ENCODE peak calls at places on chromosomes 5 and 9, in five cellular contexts. I, S, O, F and Z are unnamed samples. For H3K4me1, the result is how much of the 10 kb centered on the place peaks cover.

GRCh38 chr5:163306421-163306820 is 131.0 kb upstream of the CCNG1 start:
- DNase-seq in I (peak), S (no peak), O (peak), F (peak), Z (no peak)

GRCh38 chr5:119808024-119808423 is 178.7 kb downstream of the FAM170A start:
- DNase-seq in I (no peak), S (no peak), O (no peak), F (no peak), Z (no peak)

GRCh38 chr5:135214897-135215616 is 181.0 kb upstream of the PITX1 start:
- DNase-seq in I (no peak), S (peak), O (peak), F (no peak), Z (no peak)

GRCh38 chr5:153157156-153157555 is 333.3 kb upstream of the GRIA1 start:
- DNase-seq in I (no peak), S (no peak), O (no peak), F (peak), Z (peak)

GRCh38 chr9:5073701-5074100 is 88.6 kb downstream of the JAK2 start:
- DNase-seq in I (no peak), S (no peak), O (no peak), F (no peak), Z (no peak)

GRCh38 chr5:174446988-174447387 is 277.4 kb upstream of the MSX2 start:
- DNase-seq in I (no peak), S (no peak), O (no peak), F (no peak), Z (no peak)

GRCh38 chr5:150464554-150465012 is 15.0 kb upstream of the RPS14 start:
- DNase-seq in I (no peak), S (no peak), O (peak), F (peak), Z (no peak)

GRCh38 chr5:83554686-83555085 is 83.1 kb downstream of the VCAN start:
- DNase-seq in I (no peak), S (no peak), O (no peak), F (peak), Z (peak)

GRCh38 chr5:105413406-105413990 is 1850.9 kb upstream of the NUDT12 start:
- DNase-seq in I (no peak), S (no peak), O (no peak), F (no peak), Z (no peak)

GRCh38 chr9:137317021-137317978 is 15.2 kb upstream of the NRARP start:
- DNase-seq in I (no peak), S (no peak), O (no peak), F (no peak), Z (no peak)

GRCh38 chr5:167939686-167940085 is 351.8 kb upstream of the WWC1 start:
- DNase-seq in I (no peak), S (no peak), O (no peak), F (peak), Z (peak)

GRCh38 chr9:135480071-135480941 is 724 bp downstream of the PPP1R26 start:
- DNase-seq in I (peak), S (peak), O (peak), F (peak), Z (no peak)

GRCh38 chr5:133827830-133828229 is 140.6 kb downstream of the C5orf15 start:
- DNase-seq in I (no peak), S (no peak), O (no peak), F (no peak), Z (no peak)

GRCh38 chr9:121700165-121700830 is 48.9 kb downstream of the DAB2IP start:
- DNase-seq in I (no peak), S (peak), O (peak), F (peak), Z (peak)

GRCh38 chr9:114275246-114275994 is 47.5 kb upstream of the ORM1 start:
- DNase-seq in I (no peak), S (no peak), O (no peak), F (no peak), Z (peak)

GRCh38 chr9:5879419-5880181 is 11.1 kb upstream of the MLANA start:
- DNase-seq in I (peak), S (no peak), O (peak), F (peak), Z (peak)

GRCh38 chr9:95565982-95566381 is 49.2 kb upstream of the PTCH1 start:
- DNase-seq in I (no peak), S (no peak), O (no peak), F (no peak), Z (no peak)

GRCh38 chr5:61638476-61638875 is 306.4 kb downstream of the ZSWIM6 start:
- DNase-seq in I (no peak), S (no peak), O (no peak), F (no peak), Z (no peak)

GRCh38 chr5:178382689-178383276 is 150.2 kb upstream of the PHYKPL start:
- DNase-seq in I (no peak), S (no peak), O (no peak), F (no peak), Z (no peak)

GRCh38 chr5:107565791-107566536 is 104.8 kb downstream of the EFNA5 start:
- DNase-seq in I (no peak), S (no peak), O (no peak), F (peak), Z (no peak)
- H3K4me1 ChIP-seq in I (under half), S (under half), O (under half), F (under half), Z (under half)

GRCh38 chr5:73153513-73153912 is 19.5 kb upstream of the TMEM174 start:
- DNase-seq in I (no peak), S (no peak), O (no peak), F (no peak), Z (no peak)

GRCh38 chr5:73151733-73152410 is 21.1 kb upstream of the TMEM174 start:
- DNase-seq in I (no peak), S (no peak), O (no peak), F (no peak), Z (no peak)

GRCh38 chr5:73150872-73151271 is 22.1 kb upstream of the TMEM174 start:
- DNase-seq in I (no peak), S (peak), O (no peak), F (no peak), Z (no peak)

GRCh38 chr5:73154607-73155006 is 18.4 kb upstream of the TMEM174 start:
- DNase-seq in I (no peak), S (no peak), O (no peak), F (no peak), Z (no peak)

DNA sequence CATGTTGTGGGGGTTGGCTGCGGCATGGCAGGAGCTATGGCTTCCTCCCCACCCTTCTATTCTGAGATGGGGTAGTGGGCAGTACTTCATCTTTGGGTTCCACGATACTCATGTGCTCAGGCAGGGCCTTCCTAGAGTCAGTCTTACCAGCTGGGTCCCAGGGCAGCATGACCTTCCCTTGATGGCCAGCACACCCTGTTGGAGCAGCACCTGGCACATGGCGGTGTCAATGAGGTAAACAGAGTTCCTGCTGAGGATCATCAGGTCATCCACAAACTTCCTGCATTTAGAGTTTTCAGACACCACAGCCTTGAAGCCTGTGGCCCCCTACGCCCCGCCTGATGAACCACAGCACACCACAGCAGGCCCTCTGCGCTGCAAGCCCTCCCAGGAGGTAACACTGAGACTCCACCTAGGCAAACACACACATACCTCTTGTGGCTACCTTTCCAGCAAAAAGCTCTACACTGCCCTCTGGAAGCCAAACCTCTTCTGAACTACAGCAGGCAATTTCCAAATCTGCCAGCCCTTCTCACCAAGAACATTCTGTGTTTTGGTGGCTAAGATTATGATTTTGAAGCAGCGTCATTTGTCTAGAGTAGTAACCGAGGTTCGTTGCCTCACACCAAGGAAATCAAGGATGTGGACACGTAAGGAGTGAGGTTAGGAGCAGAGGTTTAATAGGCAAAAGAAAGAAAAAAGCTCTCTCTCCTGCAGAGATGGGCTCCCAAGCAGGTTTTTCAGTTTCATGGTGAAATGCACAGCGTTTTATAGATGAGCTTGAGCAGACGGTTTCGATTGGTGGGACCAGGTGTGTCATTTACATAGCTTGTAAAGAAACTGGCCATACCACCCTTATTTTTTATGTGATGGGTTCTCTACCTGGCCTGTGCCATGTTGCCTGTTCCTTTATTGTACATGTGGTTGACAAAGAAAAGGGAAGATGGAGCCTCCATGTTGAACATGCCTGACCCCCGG is 20.3 kb upstream of the TMEM174 start:
- DNase-seq in I (no peak), S (peak), O (no peak), F (no peak), Z (no peak)
- TF ChIP-seq CTCF in I (peak), S (no peak), O (no peak), F (no peak), Z (peak)

GRCh38 chr9:129486496-129487306 is 134.2 kb downstream of the C9orf50 start:
- DNase-seq in I (no peak), S (no peak), O (peak), F (peak), Z (no peak)
- H3K4me1 ChIP-seq in I (half or more), S (under half), O (under half), F (half or more), Z (under half)

GRCh38 chr5:80491296-80491695 is 3.4 kb downstream of the FAM151B start:
- DNase-seq in I (no peak), S (no peak), O (no peak), F (no peak), Z (no peak)

GRCh38 chr5:80492741-80493140 is 4.8 kb downstream of the FAM151B start:
- DNase-seq in I (no peak), S (no peak), O (no peak), F (no peak), Z (no peak)

GRCh38 chr5:80487444-80487828 is 464 bp upstream of the FAM151B start:
- DNase-seq in I (no peak), S (no peak), O (no peak), F (no peak), Z (no peak)

GRCh38 chr5:80483636-80484232 is 4.2 kb upstream of the FAM151B start:
- DNase-seq in I (no peak), S (no peak), O (no peak), F (no peak), Z (no peak)

DNA sequence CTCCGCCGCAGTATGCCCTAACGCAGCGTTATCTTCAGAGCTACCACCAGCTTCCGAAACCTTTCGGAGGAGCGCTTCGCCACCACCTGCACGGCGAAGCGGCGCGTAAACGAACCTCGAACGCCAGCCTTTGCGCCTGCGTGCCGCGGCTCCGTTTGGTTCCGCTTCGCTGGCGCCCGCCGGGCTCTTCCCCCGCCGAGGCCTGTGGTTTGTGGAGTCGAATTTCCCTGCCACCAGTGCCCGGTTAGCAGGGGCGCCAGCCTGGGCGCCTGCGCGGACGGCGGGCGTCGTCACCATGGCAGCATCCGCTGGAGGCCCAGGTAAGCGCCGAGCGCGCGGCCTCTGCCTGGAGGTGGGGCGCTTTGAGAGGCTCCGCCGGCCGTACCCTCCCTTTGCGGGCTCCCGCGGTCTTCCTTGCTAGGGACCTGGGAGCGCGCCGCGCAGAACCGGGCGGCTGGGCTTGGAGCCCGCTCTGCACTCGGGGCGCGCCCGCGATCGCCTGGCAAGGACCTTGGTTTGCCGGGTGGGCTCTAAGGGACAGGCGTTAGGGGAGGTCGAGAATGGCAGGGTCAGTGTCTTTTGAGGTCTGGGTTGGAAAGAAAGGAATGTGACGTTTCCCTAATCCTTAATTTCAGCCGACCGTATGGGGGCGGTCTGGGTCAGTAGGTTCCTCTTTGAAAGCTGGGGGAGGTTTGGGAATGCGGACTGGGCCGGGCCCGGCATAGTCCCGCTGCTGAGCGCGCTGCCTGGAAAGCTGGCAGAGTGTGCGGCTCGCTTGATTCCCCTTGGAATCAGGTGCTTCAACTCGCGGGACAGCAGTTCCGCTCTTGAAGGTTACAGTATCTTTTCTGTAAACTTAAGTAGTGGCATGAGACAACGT is at the start of gene FAM151B:
- DNase-seq in I (peak), S (peak), O (peak), F (peak), Z (peak)
- TF ChIP-seq CTCF in I (peak), S (no peak), O (peak), F (no peak), Z (peak)

GRCh38 chr5:50966986-50967385 is 300.5 kb downstream of the PARP8 start:
- DNase-seq in I (no peak), S (no peak), O (no peak), F (no peak), Z (no peak)
- H3K4me1 ChIP-seq in I (under half), S (under half), O (under half), F (under half), Z (under half)

GRCh38 chr5:122093861-122094650 is 16.0 kb upstream of the LOX start:
- DNase-seq in I (no peak), S (no peak), O (no peak), F (peak), Z (no peak)

GRCh38 chr5:122089614-122090013 is 11.6 kb upstream of the LOX start:
- DNase-seq in I (peak), S (no peak), O (peak), F (peak), Z (no peak)

GRCh38 chr5:122093415-122093814 is 15.4 kb upstream of the LOX start:
- DNase-seq in I (no peak), S (no peak), O (peak), F (peak), Z (no peak)

GRCh38 chr5:122089096-122089495 is 11.0 kb upstream of the LOX start:
- DNase-seq in I (peak), S (no peak), O (peak), F (peak), Z (no peak)

DNA sequence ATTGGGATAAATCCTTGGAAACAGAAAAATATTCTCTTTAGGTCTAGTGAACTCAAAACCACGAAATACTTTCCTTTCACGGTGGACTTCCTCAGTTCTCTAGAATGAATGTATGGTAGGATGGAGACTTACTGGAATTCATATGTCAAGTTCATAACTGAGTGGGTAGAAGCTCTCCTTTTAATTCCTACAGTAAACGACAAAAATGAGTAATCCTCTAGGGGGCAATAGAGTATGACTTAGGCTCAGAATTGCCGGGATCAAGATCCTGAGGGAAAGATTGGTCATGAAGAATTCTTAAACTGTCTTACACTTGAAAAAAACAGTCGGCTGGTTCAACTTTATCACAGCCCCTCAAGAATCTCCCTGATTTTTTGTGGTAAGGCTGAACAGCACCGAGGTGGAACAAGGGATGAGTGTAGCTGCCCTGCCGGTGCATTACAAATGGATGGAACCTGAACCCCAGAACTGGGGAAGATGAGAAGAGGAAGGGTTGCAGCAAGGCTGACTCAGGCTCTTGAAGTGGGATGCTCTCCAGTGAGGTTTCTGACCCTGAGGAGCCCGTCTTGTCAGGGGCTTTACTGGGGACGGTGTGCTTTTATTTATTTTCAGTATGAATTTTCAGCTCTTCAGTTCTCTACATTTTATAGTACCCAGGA is 14.0 kb upstream of the LOX start:
- DNase-seq in I (peak), S (no peak), O (peak), F (peak), Z (peak)
- TF ChIP-seq CTCF in I (peak), S (no peak), O (peak), F (peak), Z (peak)

GRCh38 chr5:179820127-179820482 is 600 bp upstream of the SQSTM1 start:
- DNase-seq in I (no peak), S (no peak), O (no peak), F (no peak), Z (no peak)
- H3K4me1 ChIP-seq in I (under half), S (under half), O (under half), F (under half), Z (under half)

GRCh38 chr9:100014846-100015245 is 84.0 kb downstream of the ERP44 start:
- DNase-seq in I (peak), S (no peak), O (no peak), F (no peak), Z (no peak)

GRCh38 chr9:100019541-100019940 is 79.3 kb downstream of the ERP44 start:
- DNase-seq in I (no peak), S (no peak), O (no peak), F (no peak), Z (no peak)

GRCh38 chr9:100011062-100011681 is 87.6 kb downstream of the ERP44 start:
- DNase-seq in I (peak), S (peak), O (peak), F (peak), Z (no peak)

GRCh38 chr9:100013573-100013972 is 85.2 kb downstream of the ERP44 start:
- DNase-seq in I (no peak), S (no peak), O (no peak), F (no peak), Z (no peak)
- TF ChIP-seq CTCF in I (no peak), S (no peak), O (no peak), F (no peak), Z (no peak)

DNA sequence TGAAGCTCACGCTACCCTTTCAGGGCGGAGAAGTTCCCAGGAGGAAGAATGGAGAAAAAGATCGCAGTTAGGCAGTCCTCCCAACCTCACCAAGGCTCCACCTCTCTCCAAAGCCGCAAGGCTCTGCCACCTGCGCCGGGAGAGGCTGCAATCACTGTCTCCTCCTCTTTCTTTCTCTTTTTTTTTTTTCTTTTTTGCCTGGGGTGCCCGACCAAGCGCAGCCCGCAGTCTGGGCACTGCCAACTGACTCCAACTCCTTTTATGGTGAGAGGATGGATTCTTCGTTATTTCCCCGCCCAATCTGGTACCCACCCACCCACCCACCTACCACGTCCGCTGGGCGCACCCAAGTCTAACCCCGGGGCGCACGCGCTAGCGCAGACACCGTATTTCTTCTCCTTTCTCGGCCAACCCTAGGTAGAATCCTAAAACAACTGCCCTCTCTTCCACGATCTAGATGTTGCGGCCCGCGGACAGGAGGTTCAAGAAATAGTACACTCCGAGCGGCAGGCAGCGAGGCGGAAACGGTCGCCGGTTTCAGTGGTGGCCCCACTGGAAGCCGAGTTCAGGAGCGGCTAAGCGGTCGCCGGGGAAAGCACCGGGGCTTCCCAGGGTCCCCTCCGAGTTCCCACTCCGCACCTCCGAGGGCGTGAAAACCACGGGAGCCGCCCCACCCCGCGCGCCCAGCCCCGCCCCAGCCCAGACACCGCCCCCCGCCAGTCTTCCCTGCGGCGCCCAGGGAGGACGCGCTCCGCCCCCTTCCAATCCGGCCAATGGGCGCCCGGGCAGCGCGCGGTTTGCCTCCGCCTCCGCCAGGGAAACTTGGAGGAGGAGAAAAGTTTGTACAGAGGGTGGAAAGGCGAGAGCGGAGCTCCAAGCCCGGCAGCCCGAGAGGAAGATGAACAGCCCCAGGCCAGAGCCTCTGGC is at the start of gene PTGER4:
- DNase-seq in I (peak), S (peak), O (peak), F (peak), Z (peak)
- H3K4me1 ChIP-seq in I (under half), S (under half), O (under half), F (under half), Z (under half)